ENCODE peak calls at places on chromosomes 3 and 15, in six cellular contexts. O, J, W, I, L and N are unnamed samples.

GRCh38 chr3:13106308-13106970 is 33.2 kb upstream of the IQSEC1 start:
- DNase-seq in J (no peak), W (no peak), I (no peak), O (no peak), L (peak), N (peak)

GRCh38 chr3:194575484-194576210 is 57.6 kb downstream of the TMEM44 start:
- DNase-seq in I (peak), O (peak), W (no peak), J (peak), L (peak), N (no peak)

GRCh38 chr3:1092771-1093170 is at the start of gene CNTN6:
- DNase-seq in L (no peak), J (peak), O (no peak), W (no peak), I (no peak), N (no peak)

GRCh38 chr3:98646680-98647079 is 53.3 kb upstream of the CPOX start:
- DNase-seq in O (no peak), W (no peak), L (no peak), J (no peak), I (no peak), N (no peak)

GRCh38 chr15:28019594-28020320 is 79.4 kb downstream of the OCA2 start:
- DNase-seq in J (no peak), I (no peak), L (no peak), O (no peak), W (no peak), N (no peak)

GRCh38 chr15:79163395-79163794 is 72.8 kb upstream of the RASGRF1 start:
- DNase-seq in L (no peak), O (no peak), J (no peak), I (no peak), W (no peak), N (no peak)

GRCh38 chr15:75723847-75724660 is 11.4 kb upstream of the CSPG4 start:
- DNase-seq in O (peak), L (peak), W (peak), J (peak), I (peak), N (peak)

GRCh38 chr15:67253517-67254237 is 784 bp downstream of the AAGAB start:
- DNase-seq in J (no peak), O (peak), L (no peak), W (no peak), I (no peak), N (no peak)

GRCh38 chr3:108036984-108037741 is 53.7 kb downstream of the CD47 start:
- DNase-seq in J (no peak), O (peak), W (no peak), I (no peak), L (peak), N (peak)

GRCh38 chr3:116930786-116931185 is 221.2 kb downstream of the TUSC7 start:
- DNase-seq in O (peak), L (no peak), W (no peak), J (no peak), I (no peak), N (no peak)

GRCh38 chr3:1987983-1988382 is 110.7 kb upstream of the CNTN4 start:
- DNase-seq in L (no peak), O (no peak), J (no peak), W (no peak), I (no peak), N (no peak)

GRCh38 chr15:61780278-61780677 is 280.0 kb downstream of the VPS13C start:
- DNase-seq in I (no peak), J (no peak), W (no peak), L (no peak), O (no peak), N (no peak)

GRCh38 chr3:43338295-43338694 is 52.0 kb downstream of the SNRK start:
- DNase-seq in I (no peak), J (peak), W (no peak), L (no peak), O (peak), N (no peak)

GRCh38 chr15:85757939-85758654 is 36.6 kb downstream of the KLHL25 start:
- DNase-seq in J (no peak), O (no peak), W (no peak), L (no peak), I (no peak), N (no peak)

GRCh38 chr3:171383206-171384018 is 76.8 kb downstream of the TNIK start:
- DNase-seq in J (no peak), L (peak), W (no peak), I (no peak), O (peak), N (no peak)

GRCh38 chr3:120850326-120851295 is 57.4 kb upstream of the STXBP5L start:
- DNase-seq in L (no peak), O (peak), I (no peak), W (no peak), J (no peak), N (no peak)

GRCh38 chr15:32152574-32152973 is 122.3 kb downstream of the CHRNA7 start:
- DNase-seq in L (no peak), I (no peak), W (no peak), O (no peak), J (no peak), N (no peak)

GRCh38 chr3:46127503-46127902 is 80.6 kb downstream of the CCR1 start:
- DNase-seq in L (peak), J (peak), O (peak), I (peak), W (no peak), N (peak)